ENCODE peak calls at places on chromosomes 2 and 18, in six cellular contexts. One of them, this sample, is unnamed.

GRCh38 chr2:178282075-178282474 is 87.8 kb downstream of the OSBPL6 start:
- DNase-seq in tibial artery: no peak
- DNase-seq in NCI-H1417: no peak
- DNase-seq in glutamatergic neuron: no peak
- DNase-seq in stimulated activated CD4-positive, alpha-beta T cell treated with anti-CD3 and anti-CD28 coated beads, Interleukin-2, amount 100 ng/mL, for 24 hours: no peak
- DNase-seq in NCI-H2081: peak
- DNase-seq in this sample: no peak

GRCh38 chr2:120804446-120804845 is 68.8 kb downstream of the GLI2 start:
- DNase-seq in tibial artery: no peak
- DNase-seq in NCI-H1417: peak
- DNase-seq in glutamatergic neuron: no peak
- DNase-seq in stimulated activated CD4-positive, alpha-beta T cell treated with anti-CD3 and anti-CD28 coated beads, Interleukin-2, amount 100 ng/mL, for 24 hours: no peak
- DNase-seq in NCI-H2081: no peak
- DNase-seq in this sample: no peak

GRCh38 chr2:52818958-52819357 is 948.6 kb upstream of the CHAC2 start:
- DNase-seq in tibial artery: no peak
- DNase-seq in NCI-H1417: no peak
- DNase-seq in glutamatergic neuron: no peak
- DNase-seq in stimulated activated CD4-positive, alpha-beta T cell treated with anti-CD3 and anti-CD28 coated beads, Interleukin-2, amount 100 ng/mL, for 24 hours: no peak
- DNase-seq in NCI-H2081: no peak
- DNase-seq in this sample: no peak

GRCh38 chr18:24972577-24972976 is 379.4 kb downstream of the ZNF521 start:
- DNase-seq in tibial artery: no peak
- DNase-seq in NCI-H1417: no peak
- DNase-seq in glutamatergic neuron: no peak
- DNase-seq in stimulated activated CD4-positive, alpha-beta T cell treated with anti-CD3 and anti-CD28 coated beads, Interleukin-2, amount 100 ng/mL, for 24 hours: no peak
- DNase-seq in NCI-H2081: no peak
- DNase-seq in this sample: no peak

GRCh38 chr2:239594772-239595608 is 194.2 kb upstream of the HDAC4 start:
- DNase-seq in tibial artery: no peak
- DNase-seq in NCI-H1417: no peak
- DNase-seq in glutamatergic neuron: peak
- DNase-seq in stimulated activated CD4-positive, alpha-beta T cell treated with anti-CD3 and anti-CD28 coated beads, Interleukin-2, amount 100 ng/mL, for 24 hours: no peak
- DNase-seq in NCI-H2081: no peak
- DNase-seq in this sample: no peak

GRCh38 chr2:66366619-66367018 is 68.3 kb upstream of the MEIS1 start:
- DNase-seq in tibial artery: no peak
- DNase-seq in NCI-H1417: no peak
- DNase-seq in glutamatergic neuron: no peak
- DNase-seq in stimulated activated CD4-positive, alpha-beta T cell treated with anti-CD3 and anti-CD28 coated beads, Interleukin-2, amount 100 ng/mL, for 24 hours: no peak
- DNase-seq in NCI-H2081: no peak
- DNase-seq in this sample: no peak

GRCh38 chr18:7164610-7165009 is 47.0 kb upstream of the LAMA1 start:
- DNase-seq in tibial artery: no peak
- DNase-seq in NCI-H1417: peak
- DNase-seq in glutamatergic neuron: no peak
- DNase-seq in stimulated activated CD4-positive, alpha-beta T cell treated with anti-CD3 and anti-CD28 coated beads, Interleukin-2, amount 100 ng/mL, for 24 hours: no peak
- DNase-seq in NCI-H2081: peak
- DNase-seq in this sample: no peak

GRCh38 chr2:21117688-21118087 is 6.1 kb upstream of the TDRD15 start:
- DNase-seq in tibial artery: no peak
- DNase-seq in NCI-H1417: no peak
- DNase-seq in glutamatergic neuron: no peak
- DNase-seq in stimulated activated CD4-positive, alpha-beta T cell treated with anti-CD3 and anti-CD28 coated beads, Interleukin-2, amount 100 ng/mL, for 24 hours: no peak
- DNase-seq in NCI-H2081: no peak
- DNase-seq in this sample: no peak

This sample was measured in NCI-H1092 treated with DMSO at 0.1 percent for 48 hours.